ENCODE peak calls at places on chromosomes 1 and 21, in nine cellular contexts. D is Calu3; J is adrenal gland; I is amniotic stem cell; U is stimulated activated CD8-positive, alpha-beta memory T cell treated with anti-CD3 and anti-CD28 coated beads, Interleukin-4, amount 100 ng/mL, for 4 hours; E is epithelial cell of prostate; S is ELF-1; Q is breast epithelium; Y is effector memory CD8-positive, alpha-beta T cell. P is an unnamed sample.

GRCh38 chr1:204410764-204411450 is 710 bp downstream of the PPP1R15B start:
- DNase-seq in D (peak), J (peak), I (no peak), U (peak), E (no peak), S (peak), Q (peak), Y (no peak), P (no peak)

GRCh38 chr1:116755036-116755435 is 806 bp downstream of the CD2 start:
- DNase-seq in D (no peak), J (no peak), I (no peak), U (no peak), E (no peak), S (no peak), Q (no peak), Y (no peak), P (no peak)

GRCh38 chr1:101540161-101540560 is 303.3 kb downstream of the S1PR1 start:
- DNase-seq in D (no peak), J (no peak), I (no peak), U (no peak), E (no peak), S (no peak), Q (no peak), Y (no peak), P (no peak)

GRCh38 chr1:247332215-247332900 is 691 bp upstream of the ZNF496 start:
- DNase-seq in D (peak), J (peak), I (peak), U (peak), E (no peak), S (peak), Q (no peak), Y (peak), P (peak)

GRCh38 chr1:47682198-47682597 is 244.4 kb downstream of the FOXD2 start:
- DNase-seq in D (no peak), J (no peak), I (no peak), U (no peak), E (no peak), S (no peak), Q (no peak), Y (no peak), P (no peak)

GRCh38 chr1:199684686-199685273 is 342.7 kb upstream of the NR5A2 start:
- DNase-seq in D (peak), J (peak), I (peak), U (no peak), E (no peak), S (no peak), Q (no peak), Y (no peak), P (no peak)

GRCh38 chr1:111202366-111202706 is 1.9 kb upstream of the DENND2D start:
- DNase-seq in D (peak), J (no peak), I (no peak), U (no peak), E (no peak), S (no peak), Q (no peak), Y (no peak), P (no peak)

GRCh38 chr1:57845041-57845440 is 421.2 kb upstream of the DAB1 start:
- DNase-seq in D (no peak), J (no peak), I (no peak), U (no peak), E (no peak), S (no peak), Q (no peak), Y (no peak), P (no peak)

GRCh38 chr1:204225841-204226745 is 12.3 kb upstream of the GOLT1A start:
- DNase-seq in D (peak), J (no peak), I (no peak), U (no peak), E (peak), S (no peak), Q (no peak), Y (no peak), P (no peak)

GRCh38 chr1:53848025-53848424 is 9.9 kb upstream of the NDC1 start:
- DNase-seq in D (no peak), J (no peak), I (no peak), U (no peak), E (no peak), S (no peak), Q (no peak), Y (no peak), P (no peak)

GRCh38 chr1:76379506-76379905 is 305.0 kb downstream of the ST6GALNAC3 start:
- DNase-seq in D (no peak), J (no peak), I (no peak), U (no peak), E (no peak), S (no peak), Q (no peak), Y (no peak), P (no peak)

GRCh38 chr1:145690587-145691558 is 16.3 kb downstream of the PDZK1 start:
- DNase-seq in D (peak), J (peak), I (no peak), U (peak), E (peak), S (no peak), Q (no peak), Y (peak), P (no peak)

GRCh38 chr1:18302788-18303413 is 177.8 kb upstream of the KLHDC7A start:
- DNase-seq in D (peak), J (no peak), I (no peak), U (no peak), E (no peak), S (no peak), Q (no peak), Y (no peak), P (no peak)

GRCh38 chr1:18239671-18240070 is 132.1 kb downstream of the IGSF21 start:
- DNase-seq in D (no peak), J (no peak), I (no peak), U (no peak), E (no peak), S (no peak), Q (no peak), Y (no peak), P (no peak)

GRCh38 chr21:26965091-26965566 is 1.8 kb downstream of the ADAMTS5 start:
- DNase-seq in D (no peak), J (no peak), I (no peak), U (no peak), E (no peak), S (no peak), Q (no peak), Y (no peak), P (no peak)

GRCh38 chr1:202143011-202143767 is 1.3 kb downstream of the ARL8A start:
- DNase-seq in D (peak), J (peak), I (no peak), U (no peak), E (no peak), S (no peak), Q (no peak), Y (no peak), P (peak)

GRCh38 chr1:90727917-90728655 is 11.0 kb upstream of the BARHL2 start:
- DNase-seq in D (no peak), J (no peak), I (no peak), U (no peak), E (no peak), S (no peak), Q (no peak), Y (no peak), P (no peak)

GRCh38 chr21:38712076-38712475 is 93.7 kb upstream of the ETS2 start:
- DNase-seq in D (peak), J (no peak), I (no peak), U (no peak), E (no peak), S (peak), Q (no peak), Y (no peak), P (no peak)

GRCh38 chr1:201914456-201915235 is 25.9 kb downstream of the SHISA4 start:
- DNase-seq in D (no peak), J (no peak), I (no peak), U (no peak), E (no peak), S (no peak), Q (no peak), Y (no peak), P (no peak)

GRCh38 chr1:99808391-99809115 is 41.6 kb upstream of the AGL start:
- DNase-seq in D (peak), J (peak), I (peak), U (no peak), E (peak), S (peak), Q (no peak), Y (peak), P (no peak)

GRCh38 chr1:11802616-11802972 is 3.2 kb downstream of the MTHFR start:
- DNase-seq in D (no peak), J (peak), I (no peak), U (no peak), E (no peak), S (peak), Q (no peak), Y (no peak), P (no peak)

GRCh38 chr1:17274186-17275170 is 25.6 kb downstream of the PADI3 start:
- DNase-seq in D (peak), J (peak), I (no peak), U (no peak), E (no peak), S (peak), Q (no peak), Y (no peak), P (no peak)

GRCh38 chr1:174963547-174964125 is 36.1 kb upstream of the CACYBP start:
- DNase-seq in D (no peak), J (no peak), I (no peak), U (no peak), E (no peak), S (no peak), Q (no peak), Y (no peak), P (no peak)

GRCh38 chr1:217586586-217586985 is 44.3 kb downstream of the GPATCH2 start:
- DNase-seq in D (no peak), J (no peak), I (no peak), U (no peak), E (no peak), S (no peak), Q (no peak), Y (no peak), P (no peak)

GRCh38 chr1:7839526-7839925 is 13.3 kb downstream of the UTS2 start:
- DNase-seq in D (no peak), J (no peak), I (no peak), U (no peak), E (no peak), S (no peak), Q (no peak), Y (no peak), P (no peak)

GRCh38 chr1:236520445-236521005 is 3.3 kb upstream of the LGALS8 start:
- DNase-seq in D (no peak), J (no peak), I (no peak), U (no peak), E (no peak), S (peak), Q (no peak), Y (no peak), P (no peak)

GRCh38 chr1:205147191-205147590 is 25.4 kb upstream of the RBBP5 start:
- DNase-seq in D (no peak), J (peak), I (peak), U (no peak), E (no peak), S (no peak), Q (no peak), Y (no peak), P (no peak)

GRCh38 chr1:183610053-183610452 is 19.8 kb upstream of the NCF2 start:
- DNase-seq in D (peak), J (no peak), I (no peak), U (no peak), E (no peak), S (no peak), Q (no peak), Y (no peak), P (no peak)

GRCh38 chr1:70061229-70061628 is 144.2 kb downstream of the LRRC40 start:
- DNase-seq in D (no peak), J (no peak), I (no peak), U (no peak), E (no peak), S (no peak), Q (no peak), Y (no peak), P (no peak)

GRCh38 chr1:160095382-160096105 is 2.9 kb downstream of the IGSF8 start:
- DNase-seq in D (no peak), J (no peak), I (no peak), U (no peak), E (no peak), S (peak), Q (no peak), Y (no peak), P (no peak)

GRCh38 chr21:41361786-41362604 is at the start of gene MX2:
- DNase-seq in D (peak), J (peak), I (no peak), U (peak), E (peak), S (no peak), Q (peak), Y (peak), P (peak)

GRCh38 chr1:7420098-7420445 is 351.0 kb upstream of the VAMP3 start:
- DNase-seq in D (no peak), J (no peak), I (no peak), U (no peak), E (no peak), S (no peak), Q (peak), Y (no peak), P (no peak)

GRCh38 chr1:14113841-14114567 is 414.0 kb downstream of the PRDM2 start:
- DNase-seq in D (no peak), J (peak), I (no peak), U (no peak), E (no peak), S (peak), Q (peak), Y (no peak), P (no peak)